ENCODE peak calls at places on chromosome 16, in nine cellular contexts. F, B, J, W, M, P, G, H and N are unnamed samples.
A peak's percentile ranks its signal among the peaks of the same experiment; 100 is the strongest.

GRCh38 chr16:3259829-3260228 is 3.4 kb upstream of the MEFV start:
- DNase-seq in J (no peak), H (no peak), W (no peak), P (no peak), F (no peak), M (no peak), B (no peak), G (no peak), N (no peak)

GRCh38 chr16:68396481-68396880 is 51.8 kb downstream of the SMPD3 start:
- DNase-seq in J (no peak), W (no peak), H (no peak), P (peak; percentile 50), G (peak; percentile 16), F (peak; percentile 47), M (peak; percentile 64), B (peak; percentile 55), N (peak; percentile 51)

GRCh38 chr16:70777496-70777895 is 23.5 kb downstream of the VAC14 start:
- DNase-seq in W (peak; percentile 49), F (no peak), H (no peak), B (peak; percentile 27), G (no peak), J (no peak), M (no peak), P (peak; percentile 46), N (peak; percentile 58)

GRCh38 chr16:89031715-89032659 is 55.0 kb upstream of the CBFA2T3 start:
- DNase-seq in W (peak; percentile 87), B (no peak), H (peak; percentile 71), F (peak; percentile 53), J (no peak), G (no peak), M (no peak), P (no peak), N (peak; percentile 90)

GRCh38 chr16:49980166-49980565 is 44.9 kb upstream of the CNEP1R1 start:
- DNase-seq in M (no peak), P (no peak), J (no peak), W (no peak), F (no peak), H (no peak), B (no peak), G (no peak), N (no peak)

GRCh38 chr16:81478294-81478693 is 33.7 kb downstream of the CMIP start:
- DNase-seq in J (no peak), B (no peak), F (no peak), W (no peak), G (no peak), M (no peak), P (no peak), H (no peak), N (no peak)

GRCh38 chr16:67951485-67951884 is 7.6 kb upstream of the LCAT start:
- DNase-seq in J (peak; percentile 84), B (no peak), H (no peak), G (no peak), P (no peak), F (no peak), M (no peak), W (no peak), N (peak; percentile 67)

GRCh38 chr16:66278111-66278531 is 88.4 kb upstream of the CDH5 start:
- DNase-seq in H (no peak), B (no peak), P (no peak), M (no peak), F (no peak), J (peak; percentile 33), W (no peak), G (no peak), N (no peak)

GRCh38 chr16:24255446-24256352 is at the start of gene CACNG3:
- DNase-seq in H (no peak), G (peak; percentile 70), J (no peak), W (peak; percentile 78), M (no peak), F (peak; percentile 31), B (peak; percentile 49), P (peak; percentile 7), N (peak; percentile 78)

GRCh38 chr16:48420437-48420836 is 35.2 kb upstream of the SIAH1 start:
- DNase-seq in F (no peak), W (no peak), H (no peak), M (no peak), B (no peak), P (no peak), G (no peak), J (no peak), N (no peak)

GRCh38 chr16:50776042-50776441 is 34.2 kb downstream of the CYLD start:
- DNase-seq in B (no peak), P (no peak), G (no peak), F (no peak), J (no peak), W (no peak), M (no peak), H (no peak), N (no peak)

GRCh38 chr16:82627811-82628339 is 1.1 kb downstream of the CDH13 start:
- DNase-seq in B (no peak), H (no peak), M (peak; percentile 71), G (peak; percentile 40), F (no peak), W (peak; percentile 73), J (peak; percentile 57), P (peak; percentile 52), N (no peak)

GRCh38 chr16:25709182-25709581 is 17.4 kb downstream of the HS3ST4 start:
- DNase-seq in W (no peak), G (no peak), B (no peak), P (no peak), J (no peak), H (no peak), F (no peak), M (no peak), N (no peak)

GRCh38 chr16:15950167-15950854 is 895 bp downstream of the ABCC1 start:
- DNase-seq in P (peak; percentile 42), G (peak; percentile 12), F (peak; percentile 36), M (peak; percentile 63), J (peak; percentile 80), W (no peak), B (no peak), H (no peak), N (no peak)

GRCh38 chr16:57245472-57246113 is 534 bp downstream of the ARL2BP start:
- DNase-seq in J (peak; percentile 74), W (no peak), G (peak; percentile 14), P (peak; percentile 24), M (no peak), F (no peak), B (no peak), H (no peak), N (no peak)

GRCh38 chr16:89510526-89510925 is 2.3 kb downstream of the SPG7 start:
- DNase-seq in G (no peak), J (no peak), H (no peak), B (no peak), M (no peak), F (no peak), P (no peak), W (no peak), N (no peak)

GRCh38 chr16:29182501-29182900 is 197.6 kb downstream of the LAT start:
- DNase-seq in H (no peak), G (no peak), M (no peak), W (no peak), B (peak; percentile 35), J (no peak), P (no peak), F (no peak), N (peak; percentile 72)

GRCh38 chr16:54955757-54956156 is 25.1 kb downstream of the IRX5 start:
- DNase-seq in M (no peak), B (no peak), G (no peak), W (no peak), F (no peak), P (no peak), H (no peak), J (no peak), N (no peak)

GRCh38 chr16:85557976-85558589 is 55.0 kb upstream of the GSE1 start:
- DNase-seq in G (no peak), B (no peak), J (no peak), F (peak; percentile 8), H (no peak), P (peak; percentile 65), M (peak; percentile 52), W (peak; percentile 43), N (no peak)

GRCh38 chr16:47144559-47144877 is 773 bp upstream of the NETO2 start:
- DNase-seq in P (no peak), B (no peak), G (no peak), J (no peak), M (no peak), F (no peak), H (no peak), W (no peak), N (no peak)

GRCh38 chr16:47142469-47143328 is 1.0 kb downstream of the NETO2 start:
- DNase-seq in F (peak; percentile 9), G (no peak), W (peak; percentile 85), J (no peak), P (no peak), H (no peak), M (peak; percentile 57), B (peak; percentile 53), N (peak; percentile 84)

GRCh38 chr16:47141773-47142468 is 1.8 kb downstream of the NETO2 start:
- DNase-seq in B (peak; percentile 82), G (peak; percentile 78), F (peak; percentile 77), M (peak; percentile 91), W (peak; percentile 89), J (peak; percentile 81), H (peak; percentile 86), P (peak; percentile 70), N (peak; percentile 93)

GRCh38 chr16:47143329-47143676 is 442 bp downstream of the NETO2 start:
- DNase-seq in J (no peak), P (peak; percentile 15), H (no peak), W (peak; percentile 90), B (peak; percentile 80), F (peak; percentile 61), M (peak; percentile 89), G (peak; percentile 68), N (peak; percentile 92)

GRCh38 chr16:47143677-47144558 is at the start of gene NETO2:
- DNase-seq in G (peak; percentile 58), J (no peak), H (no peak), P (peak; percentile 17), M (peak; percentile 86), W (peak; percentile 92), B (peak; percentile 73), F (peak; percentile 68), N (peak; percentile 92)
- TF ChIP-seq CTCF in G (peak; percentile 58), J (peak; percentile 20), H (peak; percentile 70), P (peak; percentile 44), M (peak; percentile 73), W (peak; percentile 15), B (peak; percentile 46), F (no peak), N (peak; percentile 41)

GRCh38 chr16:88012360-88012759 is 61.1 kb downstream of the BANP start:
- DNase-seq in B (no peak), F (no peak), J (no peak), M (no peak), P (no peak), W (no peak), H (no peak), G (no peak), N (no peak)
- TF ChIP-seq CTCF in B (no peak), F (no peak), J (no peak), M (no peak), P (no peak), W (no peak), H (no peak), G (no peak), N (no peak)

GRCh38 chr16:87391950-87392822 is at the start of gene MAP1LC3B:
- DNase-seq in J (peak; percentile 98), P (peak; percentile 95), B (peak; percentile 99), F (peak; percentile 99), W (peak; percentile 100), G (peak; percentile 97), H (peak; percentile 90), M (peak; percentile 99), N (peak; percentile 99)
- TF ChIP-seq CTCF in J (no peak), P (peak; percentile 30), B (no peak), F (no peak), W (no peak), G (no peak), H (no peak), M (no peak), N (no peak)

GRCh38 chr16:4788910-4789309 is 765 bp upstream of the SEPTIN12 start:
- DNase-seq in P (no peak), B (no peak), F (no peak), G (no peak), M (no peak), H (no peak), W (peak; percentile 9), J (no peak), N (no peak)
- TF ChIP-seq CTCF in P (no peak), B (no peak), F (no peak), G (no peak), M (no peak), H (no peak), W (no peak), J (no peak), N (no peak)